ENCODE peak calls at places on chromosomes 6 and 20, in seven cellular contexts. One of them, this sample, is unnamed.

GRCh38 chr6:138907167-138907566 is 80.9 kb downstream of the REPS1 start:
- DNase-seq in lung microvascular endothelial cell: no peak
- DNase-seq in T-helper 2 cell: peak; percentile 8
- DNase-seq in GM12878: no peak
- DNase-seq in HEK293T: no peak
- DNase-seq in H7: no peak
- DNase-seq in activated T-cell treated with anti-CD3 and anti-CD28 coated beads for 48 hours: no peak
- DNase-seq in this sample: no peak

GRCh38 chr6:34189806-34190503 is 44.1 kb upstream of the GRM4 start:
- DNase-seq in T-helper 2 cell: peak; percentile 52
- DNase-seq in H7: peak; percentile 13
- DNase-seq in lung microvascular endothelial cell: no peak
- DNase-seq in HEK293T: no peak
- DNase-seq in activated T-cell treated with anti-CD3 and anti-CD28 coated beads for 48 hours: no peak
- DNase-seq in GM12878: no peak
- DNase-seq in this sample: no peak

GRCh38 chr20:19328676-19329075 is 116.2 kb downstream of the SLC24A3 start:
- DNase-seq in GM12878: no peak
- DNase-seq in T-helper 2 cell: no peak
- DNase-seq in lung microvascular endothelial cell: no peak
- DNase-seq in H7: peak; percentile 24
- DNase-seq in HEK293T: no peak
- DNase-seq in activated T-cell treated with anti-CD3 and anti-CD28 coated beads for 48 hours: no peak
- DNase-seq in this sample: no peak

GRCh38 chr6:168031411-168032382 is 34.2 kb downstream of the KIF25 start:
- DNase-seq in H7: no peak
- DNase-seq in GM12878: no peak
- DNase-seq in HEK293T: no peak
- DNase-seq in T-helper 2 cell: no peak
- DNase-seq in activated T-cell treated with anti-CD3 and anti-CD28 coated beads for 48 hours: no peak
- DNase-seq in lung microvascular endothelial cell: peak; percentile 34
- DNase-seq in this sample: no peak

GRCh38 chr6:167454003-167454402 is 129.1 kb downstream of the TTLL2 start:
- DNase-seq in activated T-cell treated with anti-CD3 and anti-CD28 coated beads for 48 hours: no peak
- DNase-seq in H7: no peak
- DNase-seq in HEK293T: no peak
- DNase-seq in GM12878: no peak
- DNase-seq in lung microvascular endothelial cell: no peak
- DNase-seq in T-helper 2 cell: no peak
- DNase-seq in this sample: no peak

GRCh38 chr20:57429579-57430202 is 38.5 kb downstream of the RBM38 start:
- DNase-seq in activated T-cell treated with anti-CD3 and anti-CD28 coated beads for 48 hours: no peak
- DNase-seq in HEK293T: no peak
- DNase-seq in T-helper 2 cell: no peak
- DNase-seq in GM12878: no peak
- DNase-seq in H7: no peak
- DNase-seq in lung microvascular endothelial cell: no peak
- DNase-seq in this sample: no peak

GRCh38 chr6:108497883-108498282 is 62.8 kb upstream of the FOXO3 start:
- DNase-seq in activated T-cell treated with anti-CD3 and anti-CD28 coated beads for 48 hours: no peak
- DNase-seq in H7: peak; percentile 46
- DNase-seq in HEK293T: peak; percentile 45
- DNase-seq in GM12878: no peak
- DNase-seq in lung microvascular endothelial cell: peak; percentile 58
- DNase-seq in T-helper 2 cell: peak; percentile 34
- DNase-seq in this sample: peak; percentile 49

GRCh38 chr20:23404196-23404595 is 17.1 kb downstream of the NAPB start:
- DNase-seq in lung microvascular endothelial cell: no peak
- DNase-seq in T-helper 2 cell: no peak
- DNase-seq in H7: no peak
- DNase-seq in HEK293T: no peak
- DNase-seq in GM12878: no peak
- DNase-seq in activated T-cell treated with anti-CD3 and anti-CD28 coated beads for 48 hours: no peak
- DNase-seq in this sample: no peak

GRCh38 chr20:10646886-10647420 is 26.8 kb downstream of the JAG1 start:
- DNase-seq in T-helper 2 cell: no peak
- DNase-seq in HEK293T: no peak
- DNase-seq in H7: no peak
- DNase-seq in lung microvascular endothelial cell: no peak
- DNase-seq in activated T-cell treated with anti-CD3 and anti-CD28 coated beads for 48 hours: no peak
- DNase-seq in GM12878: no peak
- DNase-seq in this sample: no peak

GRCh38 chr6:159084493-159085091 is 39.8 kb upstream of the TAGAP start:
- DNase-seq in HEK293T: no peak
- DNase-seq in H7: no peak
- DNase-seq in activated T-cell treated with anti-CD3 and anti-CD28 coated beads for 48 hours: no peak
- DNase-seq in lung microvascular endothelial cell: no peak
- DNase-seq in T-helper 2 cell: no peak
- DNase-seq in GM12878: no peak
- DNase-seq in this sample: no peak

GRCh38 chr6:71724456-71725180 is 161.7 kb upstream of the RIMS1 start:
- DNase-seq in HEK293T: no peak
- DNase-seq in H7: no peak
- DNase-seq in T-helper 2 cell: no peak
- DNase-seq in activated T-cell treated with anti-CD3 and anti-CD28 coated beads for 48 hours: no peak
- DNase-seq in GM12878: no peak
- DNase-seq in lung microvascular endothelial cell: no peak
- DNase-seq in this sample: no peak

GRCh38 chr6:15132854-15133670 is 112.8 kb upstream of the JARID2 start:
- DNase-seq in T-helper 2 cell: no peak
- DNase-seq in lung microvascular endothelial cell: peak; percentile 47
- DNase-seq in activated T-cell treated with anti-CD3 and anti-CD28 coated beads for 48 hours: no peak
- DNase-seq in GM12878: no peak
- DNase-seq in HEK293T: no peak
- DNase-seq in H7: no peak
- DNase-seq in this sample: peak; percentile 12

GRCh38 chr6:134339216-134339615 is 21.3 kb upstream of the SGK1 start:
- DNase-seq in activated T-cell treated with anti-CD3 and anti-CD28 coated beads for 48 hours: no peak
- DNase-seq in T-helper 2 cell: no peak
- DNase-seq in H7: no peak
- DNase-seq in HEK293T: no peak
- DNase-seq in GM12878: no peak
- DNase-seq in lung microvascular endothelial cell: no peak
- DNase-seq in this sample: no peak